ENCODE peak calls at places on chromosomes 13 and 19, in seven cellular contexts. G is stimulated activated CD4-positive, alpha-beta T cell treated with anti-CD3 and anti-CD28 coated beads, Interleukin-1b, Interleukin-23, amount 100 ng/mL, for 1 hour; P is stomach; E is SHP77; Q is kidney glomerular epithelial cell; U is substantia nigra; X is activated T-helper 2 cell treated with anti-CD3 and anti-CD28 coated beads, Interferon-gamma antibody, Interleukin-2, Interleukin-4, amounts not matched to agents 10 μg/mL and 5 μg/mL and 100 μg/mL, durations not matched to agents 14 hours and 24 hours and 36 hours. N is an unnamed sample.
A peak's percentile ranks its signal among the peaks of the same experiment; 100 is the strongest.

GRCh38 chr19:18152444-18152816 is 533 bp upstream of the PIK3R2 start:
- DNase-seq in G (peak; percentile 95), P (peak; percentile 97), E (peak; percentile 96), Q (peak; percentile 96), U (peak; percentile 95), X (peak; percentile 97), N (peak; percentile 99)

GRCh38 chr19:52778811-52779210 is 7.8 kb downstream of the ZNF600 start:
- DNase-seq in G (no peak), P (no peak), E (no peak), Q (no peak), U (no peak), X (peak; percentile 9), N (no peak)

GRCh38 chr13:28658539-28658795 is 463 bp upstream of the POMP start:
- DNase-seq in G (no peak), P (no peak), E (no peak), Q (no peak), U (no peak), X (no peak), N (no peak)

GRCh38 chr19:54626757-54627156 is 3.5 kb upstream of the LILRB1 start:
- DNase-seq in G (no peak), P (no peak), E (no peak), Q (no peak), U (no peak), X (no peak), N (no peak)

GRCh38 chr13:42574435-42575311 is 721 bp downstream of the TNFSF11 start:
- DNase-seq in G (peak; percentile 46), P (no peak), E (no peak), Q (no peak), U (no peak), X (peak; percentile 30), N (peak; percentile 61)

GRCh38 chr19:49932041-49932451 is 2.7 kb upstream of the NUP62 start:
- DNase-seq in G (no peak), P (no peak), E (no peak), Q (peak; percentile 65), U (no peak), X (no peak), N (no peak)

GRCh38 chr13:79477968-79478367 is 3.0 kb upstream of the NDFIP2 start:
- DNase-seq in G (no peak), P (no peak), E (no peak), Q (no peak), U (peak; percentile 17), X (no peak), N (no peak)

GRCh38 chr13:41053384-41053826 is 7.9 kb upstream of the WBP4 start:
- DNase-seq in G (no peak), P (no peak), E (no peak), Q (no peak), U (no peak), X (no peak), N (no peak)

GRCh38 chr19:40801449-40802299 is 2.7 kb downstream of the EGLN2 start:
- DNase-seq in G (no peak), P (no peak), E (no peak), Q (no peak), U (no peak), X (no peak), N (no peak)

GRCh38 chr19:6086081-6086858 is 24.0 kb downstream of the RFX2 start:
- DNase-seq in G (no peak), P (no peak), E (no peak), Q (no peak), U (no peak), X (no peak), N (no peak)

GRCh38 chr13:113774177-113775107 is 15.4 kb downstream of the TMEM255B start:
- DNase-seq in G (no peak), P (peak; percentile 15), E (no peak), Q (no peak), U (no peak), X (no peak), N (no peak)

GRCh38 chr19:48553676-48554384 is 1.9 kb downstream of the SULT2B1 start:
- DNase-seq in G (no peak), P (peak; percentile 45), E (no peak), Q (peak; percentile 79), U (no peak), X (no peak), N (no peak)

GRCh38 chr13:99086149-99086868 is 108.4 kb upstream of the DOCK9 start:
- DNase-seq in G (peak; percentile 38), P (peak; percentile 62), E (peak; percentile 35), Q (peak; percentile 11), U (peak; percentile 59), X (peak; percentile 69), N (peak; percentile 60)

GRCh38 chr13:66888698-66889097 is 341.4 kb downstream of the PCDH9 start:
- DNase-seq in G (no peak), P (no peak), E (no peak), Q (peak; percentile 6), U (no peak), X (no peak), N (no peak)

N was measured in GM12892.